ENCODE peak calls at places on chromosomes 7 and 10, in seven cellular contexts. P is astrocyte, T is K562, B is kidney, D is endodermal cell, A is fibroblast of lung, W is IMR-90. L is an unnamed sample.

GRCh38 chr10:3691482-3691881 is 93.5 kb downstream of the KLF6 start:
- DNase-seq in P (no peak), T (no peak), B (no peak), D (no peak), A (peak), W (peak), L (no peak)

GRCh38 chr10:11178606-11179221 is 161.0 kb downstream of the CELF2 start:
- DNase-seq in P (peak), T (peak), B (no peak), D (no peak), A (peak), W (peak), L (peak)

GRCh38 chr7:130735273-130735716 is 1.3 kb upstream of the KLF14 start:
- DNase-seq in P (no peak), T (no peak), B (no peak), D (no peak), A (no peak), W (no peak), L (no peak)

GRCh38 chr10:87546971-87547413 is 42.3 kb downstream of the MINPP1 start:
- DNase-seq in P (no peak), T (no peak), B (peak), D (no peak), A (peak), W (no peak), L (no peak)

GRCh38 chr7:50534690-50535290 is 30.4 kb downstream of the DDC start:
- DNase-seq in P (peak), T (peak), B (no peak), D (peak), A (peak), W (peak), L (no peak)

GRCh38 chr7:143988986-143989745 is 11.0 kb upstream of the OR6B1 start:
- DNase-seq in P (peak), T (peak), B (no peak), D (no peak), A (peak), W (peak), L (no peak)

GRCh38 chr7:105389090-105389650 is 449 bp upstream of the SRPK2 start:
- DNase-seq in P (peak), T (peak), B (peak), D (peak), A (peak), W (peak), L (peak)

GRCh38 chr7:50733552-50733951 is 49.1 kb downstream of the GRB10 start:
- DNase-seq in P (peak), T (no peak), B (no peak), D (no peak), A (peak), W (peak), L (no peak)

GRCh38 chr7:20217193-20217948 is at the start of gene MACC1:
- DNase-seq in P (no peak), T (peak), B (peak), D (peak), A (no peak), W (no peak), L (peak)

GRCh38 chr7:158345731-158346130 is 241.9 kb downstream of the PTPRN2 start:
- DNase-seq in P (no peak), T (no peak), B (peak), D (peak), A (no peak), W (no peak), L (no peak)

GRCh38 chr7:34657632-34658268 is at the start of gene NPSR1:
- DNase-seq in P (no peak), T (no peak), B (no peak), D (no peak), A (no peak), W (no peak), L (no peak)

GRCh38 chr10:78301891-78302738 is 268.5 kb downstream of the RPS24 start:
- DNase-seq in P (no peak), T (no peak), B (no peak), D (peak), A (no peak), W (peak), L (peak)

GRCh38 chr7:24965831-24966708 is 13.9 kb downstream of the OSBPL3 start:
- DNase-seq in P (peak), T (peak), B (no peak), D (peak), A (peak), W (peak), L (peak)

GRCh38 chr10:125231813-125232475 is 71.6 kb upstream of the CTBP2 start:
- DNase-seq in P (no peak), T (no peak), B (no peak), D (no peak), A (no peak), W (no peak), L (no peak)

GRCh38 chr7:47153571-47153970 is 428.3 kb downstream of the TNS3 start:
- DNase-seq in P (peak), T (no peak), B (peak), D (peak), A (peak), W (no peak), L (no peak)

GRCh38 chr7:98837632-98837972 is 32.2 kb downstream of the TMEM130 start:
- DNase-seq in P (no peak), T (no peak), B (no peak), D (no peak), A (no peak), W (no peak), L (no peak)

DNA sequence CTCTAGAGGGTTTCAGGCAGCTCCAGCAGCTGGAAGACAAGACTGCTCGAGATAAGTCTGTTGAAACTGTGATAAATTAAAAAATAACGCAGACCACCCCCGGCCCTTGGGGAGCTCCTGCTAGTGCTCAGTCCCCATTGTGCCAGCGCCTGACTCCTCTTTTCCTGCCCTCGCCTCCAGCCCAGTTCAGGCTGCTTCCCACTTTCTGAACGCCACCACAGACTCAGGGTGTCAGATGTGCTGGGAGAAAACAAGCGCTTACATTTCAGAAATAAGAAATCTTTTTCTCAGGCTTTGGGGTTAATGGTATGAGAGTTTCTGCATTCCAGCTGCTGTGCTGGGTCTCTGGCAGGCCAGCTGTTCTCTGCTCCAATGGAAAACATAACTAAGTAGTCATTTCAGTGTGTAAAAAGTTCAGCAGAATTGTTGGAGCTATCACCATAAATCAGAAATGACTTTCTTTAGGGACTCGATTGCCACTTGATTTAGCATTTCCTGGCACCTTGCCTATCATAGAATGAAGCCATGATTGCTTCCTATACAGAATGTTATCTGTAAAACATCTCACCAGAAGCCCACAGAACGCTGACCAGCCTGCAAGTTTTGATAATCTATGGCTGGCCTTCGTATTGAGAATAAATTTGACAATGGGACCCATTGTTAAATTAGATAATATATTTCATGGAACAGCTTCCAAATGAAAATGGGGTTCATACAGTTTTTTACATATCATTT is 257.0 kb upstream of the ZNF32 start:
- DNase-seq in P (peak), T (no peak), B (no peak), D (no peak), A (peak), W (peak), L (no peak)
- TF ChIP-seq CTCF in P (no peak), T (no peak), B (no peak), D (no peak), A (no peak), W (no peak), L (no peak)

GRCh38 chr10:56082169-56082568 is 278.9 kb downstream of the ZWINT start:
- DNase-seq in P (no peak), T (no peak), B (no peak), D (no peak), A (no peak), W (no peak), L (no peak)
- H3K9ac ChIP-seq in P (no peak), T (no peak), B (no peak), D (no peak), A (no peak), W (no peak), L (no peak)

GRCh38 chr7:139602143-139602722 is 78.7 kb downstream of the CLEC2L start:
- DNase-seq in P (peak), T (peak), B (no peak), D (no peak), A (peak), W (peak), L (no peak)
- H3K27ac ChIP-seq in P (no peak), T (no peak), B (no peak), D (no peak), A (no peak), W (no peak), L (no peak)

DNA sequence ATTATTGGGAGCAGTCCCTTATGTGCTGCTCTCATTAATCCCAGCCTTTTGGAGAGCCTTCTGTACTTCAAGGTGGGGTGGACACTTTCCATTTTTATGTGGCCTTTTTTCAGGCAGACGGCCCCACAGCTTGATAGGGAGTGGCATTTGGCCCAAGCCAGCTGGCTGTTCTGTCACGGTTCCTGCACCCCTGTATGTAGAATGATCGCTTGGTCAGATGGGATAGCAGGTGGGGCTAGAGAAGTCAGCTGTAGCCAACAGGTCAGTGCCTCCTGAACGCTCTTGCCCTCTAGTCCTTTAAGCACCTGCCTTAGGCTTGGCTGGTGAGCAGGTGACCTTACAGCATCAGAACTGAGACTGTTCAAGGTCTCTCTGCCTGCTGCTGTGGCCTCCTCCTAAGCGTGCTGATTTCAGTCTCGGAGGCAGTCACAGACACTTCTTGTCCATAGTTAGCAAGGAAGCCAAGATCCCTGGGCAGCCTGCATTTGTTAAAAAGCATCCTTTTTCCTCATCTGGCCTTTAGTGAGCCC is 95.3 kb downstream of the LRRC4 start:
- DNase-seq in P (no peak), T (no peak), B (peak), D (no peak), A (no peak), W (no peak), L (no peak)
- TF ChIP-seq CTCF in P (no peak), T (no peak), B (no peak), D (no peak), A (no peak), W (no peak), L (no peak)

GRCh38 chr7:106775975-106776607 is 89.0 kb upstream of the PIK3CG start:
- DNase-seq in P (no peak), T (no peak), B (no peak), D (no peak), A (no peak), W (no peak), L (no peak)
- H3K9ac ChIP-seq in P (peak), T (peak), B (no peak), D (no peak), A (no peak), W (peak), L (no peak)

GRCh38 chr10:71888623-71889387 is 37.8 kb upstream of the PSAP start:
- DNase-seq in P (peak), T (peak), B (peak), D (peak), A (peak), W (peak), L (peak)
- H3K27ac ChIP-seq in P (no peak), T (peak), B (peak), D (no peak), A (peak), W (peak), L (peak)

GRCh38 chr10:96556003-96556402 is 30.8 kb downstream of the TM9SF3 start:
- DNase-seq in P (no peak), T (peak), B (no peak), D (peak), A (peak), W (no peak), L (no peak)
- TF ChIP-seq CTCF in P (peak), T (peak), B (no peak), D (peak), A (peak), W (peak), L (peak)

DNA sequence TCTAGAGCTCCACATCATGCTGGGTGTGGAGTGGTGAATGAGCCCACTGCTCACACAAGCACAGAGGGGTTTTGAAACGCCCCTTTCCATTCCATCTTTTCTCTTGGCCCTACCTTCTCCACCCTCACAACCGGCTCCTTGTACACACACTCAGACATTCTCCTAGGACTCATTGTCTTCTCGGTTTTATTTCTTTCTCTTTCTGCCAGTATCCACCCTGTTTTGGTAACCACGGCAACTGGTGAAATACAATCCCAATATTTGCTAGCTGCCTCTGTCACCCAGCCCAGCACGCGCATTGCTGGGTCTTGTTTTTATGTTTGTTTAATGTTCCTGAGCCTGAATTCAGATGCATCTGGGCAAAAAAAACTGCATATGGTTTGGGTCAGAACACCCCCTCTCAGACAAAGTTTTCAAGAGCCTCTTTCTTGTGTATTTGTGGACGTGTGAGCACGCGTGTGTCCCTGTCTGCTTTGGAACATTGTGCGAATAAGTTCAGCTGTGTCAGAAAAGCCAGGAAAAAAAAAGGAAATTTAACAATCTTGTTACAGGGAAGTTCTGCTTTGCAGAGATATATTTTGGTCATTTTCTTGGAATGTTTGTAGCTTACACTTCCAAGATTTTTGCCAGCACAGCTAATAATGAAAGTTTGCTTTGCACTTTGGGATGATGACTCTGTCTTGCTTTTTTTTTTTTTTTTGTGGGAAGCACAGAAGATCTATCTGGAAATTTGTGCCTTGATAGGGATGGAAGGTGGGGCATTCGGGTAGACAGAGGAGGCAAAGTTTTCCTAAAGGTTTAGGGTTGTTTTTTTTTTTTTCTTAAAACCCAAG is 225.9 kb downstream of the TRIL start:
- DNase-seq in P (peak), T (no peak), B (no peak), D (no peak), A (peak), W (peak), L (no peak)
- H3K9ac ChIP-seq in P (peak), T (no peak), B (no peak), D (no peak), A (no peak), W (no peak), L (no peak)

GRCh38 chr7:39608278-39608677 is 15.1 kb upstream of the RALA start:
- DNase-seq in P (no peak), T (no peak), B (no peak), D (no peak), A (no peak), W (no peak), L (no peak)

GRCh38 chr7:39609462-39610149 is 13.8 kb upstream of the RALA start:
- DNase-seq in P (no peak), T (no peak), B (no peak), D (peak), A (no peak), W (no peak), L (no peak)

GRCh38 chr7:39606941-39607340 is 16.4 kb upstream of the RALA start:
- DNase-seq in P (no peak), T (no peak), B (no peak), D (no peak), A (no peak), W (no peak), L (no peak)

GRCh38 chr7:39607865-39608264 is 15.5 kb upstream of the RALA start:
- DNase-seq in P (no peak), T (no peak), B (no peak), D (no peak), A (no peak), W (no peak), L (no peak)

DNA sequence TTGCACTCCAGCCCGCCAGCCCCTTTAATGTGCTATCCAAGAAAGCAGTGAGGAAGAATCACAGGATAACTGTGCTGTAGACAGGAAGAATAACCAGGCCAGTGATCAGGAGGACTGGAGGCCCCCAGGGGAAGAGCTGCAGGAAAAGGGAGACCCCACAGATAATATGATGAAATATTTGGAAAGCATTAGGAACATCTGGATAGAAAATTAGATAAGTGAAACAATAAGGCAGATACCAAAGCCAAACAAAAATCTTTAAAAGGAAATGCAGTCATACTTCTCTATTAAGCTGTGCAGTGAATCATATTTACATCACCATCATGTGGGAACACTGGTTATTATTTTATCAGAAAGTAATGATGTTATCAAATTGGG is 14.3 kb upstream of the RALA start:
- DNase-seq in P (peak), T (no peak), B (no peak), D (no peak), A (peak), W (peak), L (no peak)
- H3K27ac ChIP-seq in P (peak), T (no peak), B (no peak), D (no peak), A (peak), W (peak), L (no peak)

GRCh38 chr10:80729896-80730295 is 192.2 kb downstream of the SH2D4B start:
- DNase-seq in P (no peak), T (no peak), B (no peak), D (no peak), A (no peak), W (no peak), L (no peak)

DNA sequence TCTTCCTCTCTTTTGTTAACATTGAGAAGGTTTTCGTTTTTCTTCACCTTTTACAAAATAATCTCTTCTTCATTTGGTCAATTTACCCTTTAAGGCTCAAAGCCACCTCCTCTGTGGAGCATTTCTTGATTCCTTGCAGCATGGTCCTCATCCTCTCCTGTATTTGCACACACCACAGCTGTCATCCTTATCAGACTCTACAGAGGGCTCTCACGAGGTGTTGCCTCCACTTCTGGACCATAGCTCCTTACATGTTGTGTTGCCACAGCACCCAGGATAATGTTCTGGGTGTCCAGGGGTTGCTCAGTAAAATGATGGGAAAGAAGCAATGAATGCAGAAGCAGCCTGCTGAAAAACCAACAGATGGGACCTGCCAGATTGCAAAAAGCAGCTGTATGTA is 192.8 kb downstream of the SH2D4B start:
- DNase-seq in P (no peak), T (peak), B (no peak), D (no peak), A (no peak), W (no peak), L (no peak)
- TF ChIP-seq CTCF in P (no peak), T (no peak), B (no peak), D (no peak), A (no peak), W (no peak), L (no peak)

L was measured in colonic mucosa.